ENCODE peak calls at places on chromosomes 3 and 15, in ten cellular contexts. T, U, H, D, B, I, N, O, M and W are unnamed samples.

GRCh38 chr3:3705090-3705775 is 94.0 kb upstream of the LRRN1 start:
- DNase-seq in B (no peak), O (no peak), I (no peak), M (no peak), N (no peak), D (no peak), T (no peak), U (no peak), H (no peak), W (no peak)

GRCh38 chr3:175346573-175347356 is 487.6 kb downstream of the NAALADL2 start:
- DNase-seq in D (no peak), I (no peak), N (no peak), T (no peak), U (no peak), O (no peak), M (no peak), H (no peak), B (no peak), W (no peak)

GRCh38 chr15:30953731-30954378 is 37.6 kb downstream of the MTMR10 start:
- DNase-seq in U (no peak), M (no peak), T (no peak), O (no peak), N (peak), D (no peak), H (no peak), I (no peak), B (no peak), W (no peak)

GRCh38 chr3:112568642-112569041 is 6.8 kb downstream of the SLC35A5 start:
- DNase-seq in D (no peak), N (no peak), B (no peak), I (no peak), M (no peak), H (no peak), O (no peak), U (no peak), T (no peak), W (no peak)

GRCh38 chr3:128348805-128349531 is 117.7 kb downstream of the DNAJB8 start:
- DNase-seq in D (no peak), M (no peak), U (no peak), T (peak), B (no peak), I (no peak), H (no peak), O (no peak), N (peak), W (no peak)

GRCh38 chr3:142987707-142988106 is 13.7 kb upstream of the U2SURP start:
- DNase-seq in U (no peak), B (no peak), T (no peak), O (no peak), D (no peak), H (no peak), I (no peak), M (no peak), N (peak), W (no peak)

GRCh38 chr3:114834175-114834940 is 312.7 kb downstream of the ZBTB20 start:
- DNase-seq in H (no peak), N (no peak), M (no peak), T (no peak), B (no peak), O (no peak), I (no peak), D (no peak), U (no peak), W (no peak)

GRCh38 chr3:157093096-157093495 is 66.9 kb downstream of the CCNL1 start:
- DNase-seq in D (no peak), I (no peak), O (no peak), B (no peak), T (no peak), U (no peak), H (no peak), M (no peak), N (no peak), W (no peak)

GRCh38 chr15:80641384-80641783 is 53.7 kb upstream of the ABHD17C start:
- DNase-seq in I (no peak), U (no peak), N (no peak), D (no peak), O (no peak), H (no peak), T (no peak), M (no peak), B (no peak), W (no peak)

GRCh38 chr3:178343433-178344038 is 192.7 kb upstream of the KCNMB2 start:
- DNase-seq in T (no peak), I (no peak), M (no peak), H (no peak), U (no peak), N (no peak), D (no peak), O (no peak), B (no peak), W (no peak)